ENCODE peak calls at places on chromosomes 4 and X, in nine cellular contexts. R, T, J, S, X, U, G, B and O are unnamed samples.

GRCh38 chr4:8407756-8408155 is 32.8 kb downstream of the ACOX3 start:
- DNase-seq in R (no peak), T (no peak), J (no peak), S (no peak), X (no peak), U (no peak), G (no peak), B (peak; percentile 58), O (no peak)

GRCh38 chr4:157270108-157270507 is 49.6 kb downstream of the GRIA2 start:
- DNase-seq in R (no peak), T (no peak), J (no peak), S (no peak), X (no peak), U (peak; percentile 54), G (no peak), B (no peak), O (no peak)

GRCh38 chr4:182968917-182969650 is 51.9 kb upstream of the DCTD start:
- DNase-seq in R (no peak), T (no peak), J (peak; percentile 16), S (no peak), X (no peak), U (no peak), G (no peak), B (no peak), O (no peak)

GRCh38 chrX:11427082-11428033 is 134.1 kb downstream of the AMELX start:
- DNase-seq in R (no peak), T (no peak), J (peak; percentile 54), S (no peak), X (no peak), U (peak; percentile 72), G (peak; percentile 26), B (peak; percentile 82), O (peak; percentile 45)

GRCh38 chr4:1979477-1980196 is 29.1 kb downstream of the NELFA start:
- DNase-seq in R (no peak), T (no peak), J (no peak), S (no peak), X (no peak), U (no peak), G (no peak), B (no peak), O (no peak)

GRCh38 chr4:36091997-36092396 is 152.3 kb downstream of the ARAP2 start:
- DNase-seq in R (no peak), T (no peak), J (no peak), S (no peak), X (no peak), U (no peak), G (no peak), B (no peak), O (no peak)

GRCh38 chr4:65370709-65371108 is 299.6 kb downstream of the EPHA5 start:
- DNase-seq in R (no peak), T (no peak), J (no peak), S (peak; percentile 4), X (no peak), U (no peak), G (no peak), B (no peak), O (no peak)

GRCh38 chrX:2401590-2402360 is 99.0 kb downstream of the DHRSX start:
- DNase-seq in R (no peak), T (peak; percentile 78), J (no peak), S (no peak), X (no peak), U (no peak), G (no peak), B (no peak), O (peak; percentile 72)

GRCh38 chr4:37224832-37225231 is 19.7 kb upstream of the NWD2 start:
- DNase-seq in R (no peak), T (no peak), J (no peak), S (no peak), X (no peak), U (no peak), G (no peak), B (no peak), O (no peak)

GRCh38 chr4:47473351-47473750 is 9.8 kb upstream of the COMMD8 start:
- DNase-seq in R (no peak), T (no peak), J (no peak), S (no peak), X (no peak), U (no peak), G (no peak), B (no peak), O (no peak)

GRCh38 chrX:36609653-36610585 is 398.2 kb upstream of the FAM47C start:
- DNase-seq in R (no peak), T (no peak), J (no peak), S (no peak), X (no peak), U (no peak), G (no peak), B (no peak), O (no peak)
- H3K4me1 ChIP-seq in R (no peaks in the 10 kb centered on the region), T (no peaks in the 10 kb centered on the region), J (no peaks in the 10 kb centered on the region), S (no peaks in the 10 kb centered on the region), X (no peaks in the 10 kb centered on the region), U (no peaks in the 10 kb centered on the region), G (no peaks in the 10 kb centered on the region), B (no peaks in the 10 kb centered on the region), O (no peaks in the 10 kb centered on the region)

DNA sequence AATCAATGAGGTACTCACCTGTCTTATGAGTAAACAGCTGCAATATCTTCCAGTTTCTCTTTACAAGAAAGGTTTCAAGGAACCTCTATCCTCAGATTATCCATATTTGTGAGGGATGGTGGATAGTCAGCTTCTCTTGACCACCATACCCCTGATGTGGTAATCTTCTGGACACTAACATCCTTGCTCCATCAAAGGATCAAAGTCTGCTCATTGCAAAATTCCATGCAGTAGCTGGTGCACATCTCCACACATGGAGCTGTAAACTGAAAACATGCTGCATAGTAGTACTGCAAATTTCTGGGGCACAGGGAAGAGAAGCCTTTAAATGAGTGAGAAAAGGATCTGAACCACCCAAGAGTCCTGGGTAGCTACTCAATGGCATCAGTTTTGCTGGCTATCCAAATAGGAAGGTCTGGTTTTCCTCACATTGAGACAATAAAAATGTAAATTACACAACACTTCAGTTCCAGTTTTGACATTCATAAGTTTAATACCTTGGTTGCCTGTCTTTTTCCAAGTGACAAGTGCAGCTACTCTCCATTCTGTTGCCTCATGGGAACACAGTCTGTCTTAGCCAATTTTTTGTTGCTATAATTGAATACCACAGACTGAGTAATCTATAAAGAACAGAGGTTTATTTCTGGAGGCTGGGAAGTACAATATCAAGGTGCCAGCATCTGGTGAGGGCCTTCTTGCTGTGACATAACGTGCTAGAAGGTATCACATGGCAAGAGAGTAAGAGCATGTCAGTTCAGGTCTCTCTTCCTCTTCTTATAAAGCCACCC is 34.3 kb upstream of the ARHGEF6 start:
- DNase-seq in R (no peak), T (no peak), J (no peak), S (no peak), X (no peak), U (no peak), G (no peak), B (no peak), O (no peak)
- H3K9me3 ChIP-seq in R (no peaks in the 10 kb centered on the region), T (no peaks in the 10 kb centered on the region), J (no peaks in the 10 kb centered on the region), S (no peaks in the 10 kb centered on the region), X (no peaks in the 10 kb centered on the region), U (no peaks in the 10 kb centered on the region), G (no peaks in the 10 kb centered on the region), B (no peaks in the 10 kb centered on the region), O (no peaks in the 10 kb centered on the region)

DNA sequence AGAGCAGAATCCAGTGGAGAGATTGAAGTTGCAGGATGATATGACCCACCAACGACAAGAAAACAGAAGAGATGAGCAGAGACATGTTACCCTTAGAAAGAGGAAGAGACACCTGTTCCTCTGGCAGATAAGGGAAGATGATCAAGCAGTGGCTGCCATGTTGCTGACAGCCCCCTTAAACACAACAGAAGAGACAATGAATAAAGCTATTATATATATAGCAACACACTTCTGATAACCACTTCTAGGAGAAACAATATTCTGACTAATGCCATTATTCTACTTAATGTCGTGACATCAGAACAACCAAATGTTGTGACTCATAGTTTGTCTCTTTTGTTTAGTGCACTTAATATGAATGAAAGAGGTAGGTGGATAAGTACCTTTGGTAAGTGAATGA is 44.9 kb downstream of the SH3RF1 start:
- DNase-seq in R (no peak), T (peak; percentile 79), J (peak; percentile 25), S (no peak), X (no peak), U (no peak), G (no peak), B (no peak), O (no peak)
- H3K4me1 ChIP-seq in R (peaks cover 52% of the 10 kb centered on the region), T (peaks cover 16% of the 10 kb centered on the region), J (peaks cover 6% of the 10 kb centered on the region), S (peaks cover 54% of the 10 kb centered on the region), X (no peaks in the 10 kb centered on the region), U (peaks cover 15% of the 10 kb centered on the region), G (peaks cover 4% of the 10 kb centered on the region), B (no peaks in the 10 kb centered on the region), O (no peaks in the 10 kb centered on the region)

DNA sequence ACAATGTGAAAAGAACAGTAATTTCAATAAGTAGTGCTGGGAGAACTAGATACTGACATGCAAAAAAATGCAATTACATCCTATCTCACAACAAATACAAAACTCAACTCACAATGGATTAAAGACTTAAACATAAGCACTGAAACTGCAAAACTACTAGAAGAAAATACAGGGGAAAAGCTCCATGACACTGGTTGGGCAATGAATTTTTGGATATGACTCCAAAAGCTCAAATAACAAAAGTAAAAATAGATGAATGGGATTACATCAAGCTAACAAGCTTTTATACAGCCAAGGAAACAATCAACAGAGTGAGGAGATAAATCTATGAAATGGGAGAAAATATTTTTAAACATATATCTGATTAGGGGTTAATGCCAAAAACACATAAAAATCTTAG is 53.1 kb downstream of the ANKRD17 start:
- DNase-seq in R (no peak), T (no peak), J (no peak), S (no peak), X (no peak), U (no peak), G (no peak), B (no peak), O (no peak)
- H3K9me3 ChIP-seq in R (no peaks in the 10 kb centered on the region), T (no peaks in the 10 kb centered on the region), J (no peaks in the 10 kb centered on the region), S (no peaks in the 10 kb centered on the region), X (no peaks in the 10 kb centered on the region), U (no peaks in the 10 kb centered on the region), G (peaks cover 4% of the 10 kb centered on the region), B (no peaks in the 10 kb centered on the region), O (no peaks in the 10 kb centered on the region)

GRCh38 chr4:87030606-87031441 is 96.0 kb downstream of the AFF1 start:
- DNase-seq in R (no peak), T (no peak), J (peak; percentile 70), S (no peak), X (no peak), U (no peak), G (peak; percentile 66), B (no peak), O (no peak)

GRCh38 chr4:87034527-87034926 is 99.7 kb downstream of the AFF1 start:
- DNase-seq in R (no peak), T (no peak), J (no peak), S (no peak), X (no peak), U (no peak), G (no peak), B (no peak), O (no peak)

GRCh38 chr4:87033902-87034301 is 99.1 kb downstream of the AFF1 start:
- DNase-seq in R (no peak), T (no peak), J (no peak), S (no peak), X (no peak), U (peak; percentile 34), G (no peak), B (no peak), O (no peak)

GRCh38 chr4:87031946-87032345 is 97.1 kb downstream of the AFF1 start:
- DNase-seq in R (no peak), T (no peak), J (peak; percentile 42), S (no peak), X (no peak), U (no peak), G (no peak), B (no peak), O (no peak)

GRCh38 chr4:87032884-87033533 is 98.2 kb downstream of the AFF1 start:
- DNase-seq in R (no peak), T (peak; percentile 82), J (peak; percentile 94), S (no peak), X (no peak), U (no peak), G (no peak), B (no peak), O (peak; percentile 40)
- H3K4me1 ChIP-seq in R (peaks cover 68% of the 10 kb centered on the region), T (peaks cover 27% of the 10 kb centered on the region), J (peaks cover 83% of the 10 kb centered on the region), S (peaks cover 33% of the 10 kb centered on the region), X (peaks cover 3% of the 10 kb centered on the region), U (peaks cover 97% of the 10 kb centered on the region), G (peaks cover 45% of the 10 kb centered on the region), B (no peaks in the 10 kb centered on the region), O (peaks cover 29% of the 10 kb centered on the region)